ENCODE peak calls at places on chromosome 9, in seven cellular contexts. One of them, this sample, is unnamed.

GRCh38 chr9:124217839-124218437 is 39.8 kb upstream of the NEK6 start:
- DNase-seq in HCT116: no peak
- DNase-seq in H1: no peak
- DNase-seq in GM12878: no peak
- DNase-seq in SK-N-SH: no peak
- DNase-seq in K562: no peak
- DNase-seq in HepG2: no peak
- DNase-seq in this sample: no peak

GRCh38 chr9:124411514-124412227 is 3.6 kb downstream of the PSMB7 start:
- DNase-seq in K562: no peak
- DNase-seq in H1: no peak
- DNase-seq in GM12878: no peak
- DNase-seq in HepG2: no peak
- DNase-seq in HCT116: no peak
- DNase-seq in SK-N-SH: no peak
- DNase-seq in this sample: peak; percentile 46

GRCh38 chr9:127162567-127163365 is 40.3 kb upstream of the ANGPTL2 start:
- DNase-seq in GM12878: no peak
- DNase-seq in HepG2: no peak
- DNase-seq in HCT116: no peak
- DNase-seq in K562: no peak
- DNase-seq in H1: no peak
- DNase-seq in SK-N-SH: no peak
- DNase-seq in this sample: no peak

GRCh38 chr9:136952876-136953770 is 1.1 kb downstream of the LCN12 start:
- DNase-seq in GM12878: no peak
- DNase-seq in H1: no peak
- DNase-seq in K562: no peak
- DNase-seq in HepG2: no peak
- DNase-seq in SK-N-SH: no peak
- DNase-seq in HCT116: no peak
- DNase-seq in this sample: no peak

GRCh38 chr9:92191801-92192200 is 76.6 kb upstream of the SPTLC1 start:
- DNase-seq in HCT116: no peak
- DNase-seq in H1: no peak
- DNase-seq in HepG2: no peak
- DNase-seq in K562: no peak
- DNase-seq in SK-N-SH: peak; percentile 47
- DNase-seq in GM12878: no peak
- DNase-seq in this sample: no peak

GRCh38 chr9:90162819-90163218 is 479.8 kb downstream of the DIRAS2 start:
- DNase-seq in SK-N-SH: no peak
- DNase-seq in GM12878: no peak
- DNase-seq in HepG2: no peak
- DNase-seq in K562: no peak
- DNase-seq in HCT116: no peak
- DNase-seq in H1: no peak
- DNase-seq in this sample: no peak

GRCh38 chr9:16575142-16575877 is 295.2 kb downstream of the BNC2 start:
- DNase-seq in HepG2: no peak
- DNase-seq in SK-N-SH: no peak
- DNase-seq in HCT116: no peak
- DNase-seq in H1: no peak
- DNase-seq in K562: no peak
- DNase-seq in GM12878: no peak
- DNase-seq in this sample: no peak

GRCh38 chr9:90365646-90366045 is 277.0 kb downstream of the DIRAS2 start:
- DNase-seq in H1: no peak
- DNase-seq in SK-N-SH: peak; percentile 53
- DNase-seq in GM12878: no peak
- DNase-seq in HCT116: no peak
- DNase-seq in K562: no peak
- DNase-seq in HepG2: no peak
- DNase-seq in this sample: no peak

GRCh38 chr9:137062384-137062783 is 8.0 kb downstream of the SAPCD2 start:
- DNase-seq in GM12878: no peak
- DNase-seq in H1: no peak
- DNase-seq in SK-N-SH: no peak
- DNase-seq in HCT116: no peak
- DNase-seq in K562: no peak
- DNase-seq in HepG2: no peak
- DNase-seq in this sample: no peak

GRCh38 chr9:106797299-106797698 is 65.7 kb upstream of the ZNF462 start:
- DNase-seq in GM12878: no peak
- DNase-seq in H1: no peak
- DNase-seq in K562: no peak
- DNase-seq in SK-N-SH: no peak
- DNase-seq in HCT116: no peak
- DNase-seq in HepG2: no peak
- DNase-seq in this sample: no peak

GRCh38 chr9:33408087-33408486 is 5.7 kb upstream of the AQP7 start:
- DNase-seq in GM12878: no peak
- DNase-seq in SK-N-SH: no peak
- DNase-seq in HCT116: no peak
- DNase-seq in K562: no peak
- DNase-seq in HepG2: no peak
- DNase-seq in H1: no peak
- DNase-seq in this sample: no peak

GRCh38 chr9:126485662-126486061 is 128.1 kb upstream of the LMX1B start:
- DNase-seq in GM12878: no peak
- DNase-seq in K562: no peak
- DNase-seq in SK-N-SH: no peak
- DNase-seq in H1: no peak
- DNase-seq in HepG2: no peak
- DNase-seq in HCT116: no peak
- DNase-seq in this sample: no peak

GRCh38 chr9:3478549-3478953 is 47.2 kb downstream of the RFX3 start:
- DNase-seq in HepG2: peak; percentile 9
- DNase-seq in HCT116: no peak
- DNase-seq in SK-N-SH: no peak
- DNase-seq in K562: no peak
- DNase-seq in GM12878: peak; percentile 74
- DNase-seq in H1: no peak
- DNase-seq in this sample: no peak

GRCh38 chr9:19629506-19629905 is 159.3 kb downstream of the SLC24A2 start:
- DNase-seq in SK-N-SH: peak; percentile 27
- DNase-seq in HCT116: no peak
- DNase-seq in H1: no peak
- DNase-seq in HepG2: no peak
- DNase-seq in K562: no peak
- DNase-seq in GM12878: no peak
- DNase-seq in this sample: no peak

GRCh38 chr9:42852133-42852532 is 668.7 kb downstream of the SPATA31A6 start:
- DNase-seq in K562: peak; percentile 29
- DNase-seq in SK-N-SH: peak; percentile 70
- DNase-seq in H1: peak; percentile 44
- DNase-seq in HepG2: peak; percentile 52
- DNase-seq in HCT116: no peak
- DNase-seq in GM12878: no peak
- DNase-seq in this sample: no peak

GRCh38 chr9:133094842-133095393 is 26.1 kb downstream of the RALGDS start:
- DNase-seq in HepG2: no peak
- DNase-seq in K562: no peak
- DNase-seq in SK-N-SH: no peak
- DNase-seq in GM12878: no peak
- DNase-seq in HCT116: no peak
- DNase-seq in H1: no peak
- DNase-seq in this sample: no peak

GRCh38 chr9:130408669-130409068 is 36.1 kb upstream of the ASS1 start:
- DNase-seq in GM12878: no peak
- DNase-seq in SK-N-SH: no peak
- DNase-seq in HCT116: no peak
- DNase-seq in H1: no peak
- DNase-seq in HepG2: no peak
- DNase-seq in K562: no peak
- DNase-seq in this sample: no peak

DNA sequence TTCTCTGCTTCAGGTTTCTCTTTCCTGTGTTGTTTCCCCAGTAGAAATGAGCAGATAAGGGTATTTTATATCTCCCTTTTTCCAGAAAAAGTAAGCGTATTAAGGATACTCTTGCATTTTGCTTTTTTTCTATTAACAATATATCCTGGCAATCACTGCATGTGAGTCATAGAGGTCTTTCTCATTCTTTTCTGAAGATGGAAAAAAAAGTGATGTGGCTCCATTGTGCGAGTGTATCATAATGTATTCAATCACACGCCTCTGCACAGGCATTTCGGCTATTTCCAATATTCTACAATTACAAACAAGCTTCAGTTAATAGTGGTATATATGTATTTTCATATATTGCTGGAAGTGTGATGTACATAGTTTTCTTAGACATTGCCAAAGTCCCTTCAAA is 155.9 kb downstream of the MED27 start:
- DNase-seq in H1: no peak
- DNase-seq in K562: no peak
- DNase-seq in HepG2: no peak
- DNase-seq in HCT116: no peak
- DNase-seq in SK-N-SH: no peak
- DNase-seq in GM12878: no peak
- DNase-seq in this sample: no peak
- H3K27ac ChIP-seq in H1: no peak overlapping the region
- H3K27ac ChIP-seq in K562: no peak overlapping the region
- H3K27ac ChIP-seq in HepG2: no peak overlapping the region
- H3K27ac ChIP-seq in HCT116: no peak overlapping the region
- H3K27ac ChIP-seq in SK-N-SH: no peak overlapping the region
- H3K27ac ChIP-seq in GM12878: no peak overlapping the region
- H3K27ac ChIP-seq in this sample: no peak overlapping the region

GRCh38 chr9:115106642-115107041 is 11.3 kb downstream of the TNC start:
- DNase-seq in GM12878: no peak
- DNase-seq in HepG2: no peak
- DNase-seq in HCT116: no peak
- DNase-seq in K562: no peak
- DNase-seq in H1: no peak
- DNase-seq in SK-N-SH: no peak
- DNase-seq in this sample: no peak

GRCh38 chr9:115111854-115112253 is 6.1 kb downstream of the TNC start:
- DNase-seq in GM12878: no peak
- DNase-seq in HCT116: no peak
- DNase-seq in H1: no peak
- DNase-seq in HepG2: no peak
- DNase-seq in K562: no peak
- DNase-seq in SK-N-SH: no peak
- DNase-seq in this sample: no peak

GRCh38 chr9:115106001-115106400 is 12.0 kb downstream of the TNC start:
- DNase-seq in SK-N-SH: no peak
- DNase-seq in H1: no peak
- DNase-seq in HCT116: no peak
- DNase-seq in K562: no peak
- DNase-seq in GM12878: no peak
- DNase-seq in HepG2: peak; percentile 12
- DNase-seq in this sample: no peak

GRCh38 chr9:115107701-115108100 is 10.3 kb downstream of the TNC start:
- DNase-seq in H1: no peak
- DNase-seq in HCT116: no peak
- DNase-seq in HepG2: no peak
- DNase-seq in K562: no peak
- DNase-seq in GM12878: no peak
- DNase-seq in SK-N-SH: no peak
- DNase-seq in this sample: no peak

GRCh38 chr9:115109486-115109885 is 8.5 kb downstream of the TNC start:
- DNase-seq in GM12878: no peak
- DNase-seq in HCT116: no peak
- DNase-seq in K562: no peak
- DNase-seq in H1: no peak
- DNase-seq in HepG2: no peak
- DNase-seq in SK-N-SH: no peak
- DNase-seq in this sample: no peak
- TF ChIP-seq SIN3A in GM12878: no peak
- TF ChIP-seq SIN3A in HCT116: no peak
- TF ChIP-seq SIN3A in K562: no peak
- TF ChIP-seq SIN3A in H1: no peak
- TF ChIP-seq SIN3A in HepG2: no peak
- TF ChIP-seq SIN3A in SK-N-SH: no peak
- TF ChIP-seq SIN3A in this sample: no peak

GRCh38 chr9:12812710-12813109 is 37.9 kb downstream of the LURAP1L start:
- DNase-seq in H1: no peak
- DNase-seq in GM12878: no peak
- DNase-seq in K562: no peak
- DNase-seq in SK-N-SH: no peak
- DNase-seq in HepG2: no peak
- DNase-seq in HCT116: no peak
- DNase-seq in this sample: no peak

GRCh38 chr9:12811935-12812334 is 37.1 kb downstream of the LURAP1L start:
- DNase-seq in HCT116: no peak
- DNase-seq in SK-N-SH: no peak
- DNase-seq in H1: no peak
- DNase-seq in K562: no peak
- DNase-seq in HepG2: no peak
- DNase-seq in GM12878: no peak
- DNase-seq in this sample: no peak

GRCh38 chr9:12814877-12815237 is 40.0 kb downstream of the LURAP1L start:
- DNase-seq in SK-N-SH: no peak
- DNase-seq in HepG2: no peak
- DNase-seq in H1: no peak
- DNase-seq in GM12878: no peak
- DNase-seq in HCT116: no peak
- DNase-seq in K562: no peak
- DNase-seq in this sample: no peak

GRCh38 chr9:12813960-12814876 is 39.4 kb downstream of the LURAP1L start:
- DNase-seq in H1: no peak
- DNase-seq in GM12878: no peak
- DNase-seq in K562: peak; percentile 6
- DNase-seq in HepG2: peak; percentile 92
- DNase-seq in SK-N-SH: peak; percentile 59
- DNase-seq in HCT116: peak; percentile 97
- DNase-seq in this sample: peak; percentile 80

DNA sequence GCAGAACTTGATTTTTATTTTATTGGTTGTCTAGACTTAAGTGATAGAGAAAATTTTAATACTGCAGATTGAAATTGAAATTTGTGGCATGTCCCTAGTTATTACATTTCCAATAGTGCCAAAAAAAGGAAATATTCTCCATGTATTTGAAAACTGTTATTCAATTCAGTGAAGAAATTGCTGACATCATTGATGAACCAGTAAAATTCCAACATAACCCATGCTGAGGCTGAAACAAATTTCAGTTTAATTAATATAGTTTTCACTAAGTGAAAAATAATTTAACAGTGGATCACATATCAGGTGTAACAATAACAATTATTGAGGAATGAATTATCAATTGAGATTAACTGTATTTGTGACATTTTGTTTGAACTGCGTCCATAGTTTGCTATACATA is 38.7 kb downstream of the LURAP1L start:
- DNase-seq in HepG2: no peak
- DNase-seq in HCT116: no peak
- DNase-seq in H1: no peak
- DNase-seq in GM12878: no peak
- DNase-seq in K562: no peak
- DNase-seq in SK-N-SH: no peak
- DNase-seq in this sample: no peak
- H3K27ac ChIP-seq in HepG2: peak overlapping the region; percentile 92
- H3K27ac ChIP-seq in HCT116: peak overlapping the region; percentile 78
- H3K27ac ChIP-seq in H1: no peak overlapping the region
- H3K27ac ChIP-seq in GM12878: no peak overlapping the region
- H3K27ac ChIP-seq in K562: no peak overlapping the region
- H3K27ac ChIP-seq in SK-N-SH: peak overlapping the region; percentile 96
- H3K27ac ChIP-seq in this sample: peak overlapping the region; percentile 88

DNA sequence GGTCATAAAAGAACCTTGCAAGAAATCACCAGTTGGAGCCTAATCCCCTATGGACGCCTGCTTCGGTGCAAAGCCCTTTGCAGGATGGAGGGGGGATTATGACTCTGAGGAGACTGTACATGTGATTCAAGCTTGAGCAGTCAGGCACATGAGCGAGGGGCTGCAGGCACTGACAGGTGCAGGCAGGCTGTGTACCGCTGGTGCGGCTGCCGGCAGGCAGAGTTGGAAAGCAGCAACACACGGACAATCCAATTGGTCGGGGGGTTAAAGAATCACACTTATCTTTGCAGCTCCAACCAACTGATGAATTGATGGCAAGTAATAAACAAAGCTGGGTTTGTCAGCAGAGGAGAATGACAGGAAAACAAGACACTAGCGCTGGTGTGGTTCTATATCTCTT is 5.7 kb downstream of the WHRN start:
- DNase-seq in SK-N-SH: no peak
- DNase-seq in HCT116: no peak
- DNase-seq in HepG2: no peak
- DNase-seq in H1: no peak
- DNase-seq in GM12878: no peak
- DNase-seq in K562: no peak
- DNase-seq in this sample: no peak
- TF ChIP-seq SIN3A in SK-N-SH: no peak
- TF ChIP-seq SIN3A in HCT116: no peak
- TF ChIP-seq SIN3A in HepG2: no peak
- TF ChIP-seq SIN3A in H1: no peak
- TF ChIP-seq SIN3A in GM12878: no peak
- TF ChIP-seq SIN3A in K562: no peak
- TF ChIP-seq SIN3A in this sample: no peak